ENCODE peak calls at places on chromosomes 3 and 15, in eight cellular contexts. S is BJ; K is mesothelial cell of epicardium; O is NCI-H2107; E is renal cortical epithelial cell; B is RWPE1; P is activated CD4-positive, alpha-beta T cell treated with anti-CD3 and anti-CD28 coated beads for 36 hours; T is HCT116. R is an unnamed sample.

GRCh38 chr3:188061133-188061532 is 92.8 kb upstream of the LPP start:
- DNase-seq in K (no peak), B (peak; percentile 80), O (no peak), E (peak; percentile 72), P (peak; percentile 76), T (peak; percentile 37), S (no peak), R (no peak)

GRCh38 chr3:182116386-182116785 is 404.7 kb downstream of the SOX2 start:
- DNase-seq in O (no peak), S (no peak), P (no peak), B (no peak), T (no peak), E (peak; percentile 36), K (no peak), R (no peak)

GRCh38 chr15:100454148-100454547 is 74.6 kb downstream of the CERS3 start:
- DNase-seq in E (no peak), S (no peak), K (no peak), T (no peak), O (no peak), P (no peak), B (no peak), R (no peak)

GRCh38 chr3:46829699-46830208 is 33.5 kb downstream of the MYL3 start:
- DNase-seq in P (peak; percentile 63), O (no peak), E (no peak), B (no peak), T (no peak), S (no peak), K (no peak), R (no peak)

GRCh38 chr15:77815015-77815414 is 182.3 kb upstream of the LINGO1 start:
- DNase-seq in K (no peak), B (no peak), P (no peak), E (no peak), S (no peak), O (no peak), T (no peak), R (no peak)

GRCh38 chr3:129892857-129893615 is 475 bp downstream of the TMCC1 start:
- DNase-seq in T (no peak), S (no peak), K (no peak), E (no peak), P (peak; percentile 44), B (peak; percentile 22), O (no peak), R (peak; percentile 74)

GRCh38 chr3:133712017-133712416 is 34.2 kb upstream of the TF start:
- DNase-seq in E (no peak), O (no peak), K (no peak), P (no peak), B (no peak), T (no peak), S (no peak), R (no peak)

GRCh38 chr3:56878046-56878445 is 76.3 kb upstream of the ARHGEF3 start:
- DNase-seq in P (peak; percentile 79), E (no peak), B (no peak), S (no peak), K (no peak), O (no peak), T (no peak), R (no peak)

GRCh38 chr3:100536093-100536492 is 43.7 kb downstream of the TMEM45A start:
- DNase-seq in K (no peak), B (no peak), O (no peak), E (peak; percentile 57), P (no peak), S (no peak), T (no peak), R (no peak)

GRCh38 chr3:48427630-48427962 is 2.3 kb downstream of the PLXNB1 start:
- DNase-seq in E (no peak), O (no peak), T (no peak), S (no peak), P (no peak), B (no peak), K (no peak), R (no peak)

GRCh38 chr3:32138545-32139104 is 32.2 kb downstream of the GPD1L start:
- DNase-seq in K (no peak), T (no peak), E (no peak), O (no peak), P (peak; percentile 24), B (no peak), S (no peak), R (no peak)

GRCh38 chr15:60798821-60799220 is 319.9 kb upstream of the ICE2 start:
- DNase-seq in E (peak; percentile 85), T (no peak), P (peak; percentile 81), B (peak; percentile 58), S (peak; percentile 33), K (no peak), O (no peak), R (no peak)

GRCh38 chr15:40536501-40536900 is 28.3 kb downstream of the CCDC32 start:
- DNase-seq in T (no peak), P (no peak), S (no peak), K (no peak), B (no peak), O (no peak), E (no peak), R (no peak)

GRCh38 chr3:177338697-177339219 is 141.5 kb upstream of the TBL1XR1 start:
- DNase-seq in E (no peak), S (no peak), T (no peak), O (no peak), K (no peak), B (no peak), P (no peak), R (no peak)

GRCh38 chr3:179713643-179714090 is 60.8 kb downstream of the USP13 start:
- DNase-seq in S (peak; percentile 85), E (peak; percentile 33), B (no peak), P (no peak), K (no peak), O (no peak), T (no peak), R (no peak)

GRCh38 chr3:12681089-12681488 is 17.2 kb upstream of the RAF1 start:
- DNase-seq in T (no peak), E (no peak), O (no peak), B (no peak), P (no peak), K (no peak), S (no peak), R (no peak)

GRCh38 chr3:84110787-84111186 is 848.0 kb upstream of the CADM2 start:
- DNase-seq in T (no peak), K (no peak), P (no peak), E (no peak), S (no peak), O (no peak), B (no peak), R (no peak)

GRCh38 chr3:37511357-37511970 is 337.1 kb upstream of the LRRFIP2 start:
- DNase-seq in O (no peak), S (no peak), B (no peak), E (no peak), T (no peak), K (no peak), P (no peak), R (no peak)

GRCh38 chr15:33678606-33679005 is 289.7 kb upstream of the CHRM5 start:
- DNase-seq in K (no peak), T (no peak), E (no peak), O (no peak), S (no peak), P (no peak), B (no peak), R (no peak)

GRCh38 chr3:115986555-115987207 is 363.4 kb downstream of the GAP43 start:
- DNase-seq in K (no peak), S (no peak), P (no peak), T (peak; percentile 62), E (peak; percentile 38), O (no peak), B (peak; percentile 51), R (peak; percentile 11)

GRCh38 chr3:43540625-43541024 is 81.2 kb downstream of the ANO10 start:
- DNase-seq in K (no peak), T (no peak), O (no peak), S (peak; percentile 9), E (no peak), B (no peak), P (no peak), R (no peak)

GRCh38 chr15:59345326-59345725 is 27.3 kb downstream of the MYO1E start:
- DNase-seq in P (no peak), T (no peak), K (no peak), O (no peak), E (no peak), S (no peak), B (no peak), R (no peak)

GRCh38 chr3:156509209-156510174 is 45.4 kb downstream of the SSR3 start:
- DNase-seq in O (peak; percentile 45), S (no peak), K (no peak), T (peak; percentile 37), E (peak; percentile 69), B (peak; percentile 56), P (no peak), R (peak; percentile 62)

GRCh38 chr3:62875103-62876002 is at the start of gene CADPS:
- DNase-seq in P (no peak), K (no peak), B (no peak), O (no peak), E (no peak), S (no peak), T (no peak), R (no peak)

GRCh38 chr15:41512512-41513281 is 930 bp downstream of the LTK start:
- DNase-seq in B (no peak), P (peak; percentile 52), E (no peak), S (no peak), O (no peak), T (no peak), K (no peak), R (peak; percentile 89)

GRCh38 chr3:13595485-13595884 is 46.6 kb downstream of the FBLN2 start:
- DNase-seq in T (no peak), E (no peak), K (no peak), O (no peak), B (no peak), P (no peak), S (no peak), R (no peak)

GRCh38 chr3:16048435-16049318 is 125.8 kb upstream of the GALNT15 start:
- DNase-seq in S (no peak), O (peak; percentile 1), E (peak; percentile 71), B (peak; percentile 59), K (no peak), P (peak; percentile 63), T (peak; percentile 61), R (peak; percentile 33)

GRCh38 chr3:112416391-112417212 is 82.7 kb downstream of the BTLA start:
- DNase-seq in S (no peak), E (no peak), T (no peak), K (no peak), B (no peak), O (no peak), P (no peak), R (no peak)

GRCh38 chr15:77505556-77505955 is 84.9 kb downstream of the HMG20A start:
- DNase-seq in S (no peak), K (peak; percentile 34), O (no peak), B (peak; percentile 89), T (no peak), E (no peak), P (no peak), R (no peak)

GRCh38 chr3:184145120-184145524 is 10.0 kb downstream of the EIF2B5 start:
- DNase-seq in P (peak; percentile 59), S (no peak), O (peak; percentile 79), E (peak; percentile 87), B (peak; percentile 82), K (no peak), T (no peak), R (peak; percentile 38)

GRCh38 chr3:66110840-66111239 is 72.1 kb upstream of the MAGI1 start:
- DNase-seq in P (no peak), T (no peak), O (no peak), B (no peak), E (peak; percentile 38), S (no peak), K (no peak), R (peak; percentile 16)

GRCh38 chr3:39208463-39209055 is 16.2 kb upstream of the XIRP1 start:
- DNase-seq in P (peak; percentile 61), S (no peak), O (no peak), T (peak; percentile 54), K (no peak), E (peak; percentile 51), B (peak; percentile 27), R (peak; percentile 46)

GRCh38 chr3:183033746-183034145 is 53.4 kb upstream of the DCUN1D1 start:
- DNase-seq in S (peak; percentile 21), O (no peak), E (no peak), K (no peak), P (no peak), B (no peak), T (no peak), R (no peak)

GRCh38 chr3:82685761-82686160 is 924.3 kb upstream of the GBE1 start:
- DNase-seq in K (no peak), B (no peak), T (no peak), S (no peak), E (no peak), P (no peak), O (no peak), R (no peak)